ENCODE peak calls at places on chromosomes 2 and 18, in four cellular contexts. One of them, this sample, is unnamed.
A peak's percentile ranks its signal among the peaks of the same experiment; 100 is the strongest.

GRCh38 chr2:216989335-216990129 is 129.7 kb upstream of the TNP1 start:
- DNase-seq in ovary: no peak
- DNase-seq in HFFc6: peak; percentile 36
- DNase-seq in GM23338: no peak
- DNase-seq in this sample: no peak

GRCh38 chr2:28344756-28345291 is 47.8 kb upstream of the FOSL2 start:
- DNase-seq in ovary: peak; percentile 32
- DNase-seq in HFFc6: no peak
- DNase-seq in GM23338: no peak
- DNase-seq in this sample: peak; percentile 71

GRCh38 chr2:41580806-41581205 is 467.0 kb upstream of the PKDCC start:
- DNase-seq in ovary: no peak
- DNase-seq in HFFc6: no peak
- DNase-seq in GM23338: no peak
- DNase-seq in this sample: no peak

GRCh38 chr18:67132919-67133318 is 383.6 kb downstream of the DSEL start:
- DNase-seq in ovary: no peak
- DNase-seq in HFFc6: no peak
- DNase-seq in GM23338: no peak
- DNase-seq in this sample: no peak

GRCh38 chr2:235568431-235568830 is 74.6 kb downstream of the AGAP1 start:
- DNase-seq in ovary: no peak
- DNase-seq in HFFc6: no peak
- DNase-seq in GM23338: no peak
- DNase-seq in this sample: peak; percentile 24

GRCh38 chr2:197504512-197504911 is 4.3 kb downstream of the HSPE1 start:
- DNase-seq in ovary: no peak
- DNase-seq in HFFc6: no peak
- DNase-seq in GM23338: no peak
- DNase-seq in this sample: no peak

GRCh38 chr2:74436804-74437695 is 4.7 kb downstream of the RTKN start:
- DNase-seq in ovary: no peak
- DNase-seq in HFFc6: no peak
- DNase-seq in GM23338: peak; percentile 66
- DNase-seq in this sample: no peak

GRCh38 chr2:120442923-120443571 is 97.1 kb downstream of the INHBB start:
- DNase-seq in ovary: no peak
- DNase-seq in HFFc6: no peak
- DNase-seq in GM23338: peak; percentile 97
- DNase-seq in this sample: peak; percentile 89

GRCh38 chr2:66915237-66915636 is 480.3 kb downstream of the MEIS1 start:
- DNase-seq in ovary: no peak
- DNase-seq in HFFc6: peak; percentile 17
- DNase-seq in GM23338: no peak
- DNase-seq in this sample: no peak

GRCh38 chr2:3611136-3611535 is 16.2 kb downstream of the COLEC11 start:
- DNase-seq in ovary: no peak
- DNase-seq in HFFc6: no peak
- DNase-seq in GM23338: no peak
- DNase-seq in this sample: peak; percentile 59

DNA sequence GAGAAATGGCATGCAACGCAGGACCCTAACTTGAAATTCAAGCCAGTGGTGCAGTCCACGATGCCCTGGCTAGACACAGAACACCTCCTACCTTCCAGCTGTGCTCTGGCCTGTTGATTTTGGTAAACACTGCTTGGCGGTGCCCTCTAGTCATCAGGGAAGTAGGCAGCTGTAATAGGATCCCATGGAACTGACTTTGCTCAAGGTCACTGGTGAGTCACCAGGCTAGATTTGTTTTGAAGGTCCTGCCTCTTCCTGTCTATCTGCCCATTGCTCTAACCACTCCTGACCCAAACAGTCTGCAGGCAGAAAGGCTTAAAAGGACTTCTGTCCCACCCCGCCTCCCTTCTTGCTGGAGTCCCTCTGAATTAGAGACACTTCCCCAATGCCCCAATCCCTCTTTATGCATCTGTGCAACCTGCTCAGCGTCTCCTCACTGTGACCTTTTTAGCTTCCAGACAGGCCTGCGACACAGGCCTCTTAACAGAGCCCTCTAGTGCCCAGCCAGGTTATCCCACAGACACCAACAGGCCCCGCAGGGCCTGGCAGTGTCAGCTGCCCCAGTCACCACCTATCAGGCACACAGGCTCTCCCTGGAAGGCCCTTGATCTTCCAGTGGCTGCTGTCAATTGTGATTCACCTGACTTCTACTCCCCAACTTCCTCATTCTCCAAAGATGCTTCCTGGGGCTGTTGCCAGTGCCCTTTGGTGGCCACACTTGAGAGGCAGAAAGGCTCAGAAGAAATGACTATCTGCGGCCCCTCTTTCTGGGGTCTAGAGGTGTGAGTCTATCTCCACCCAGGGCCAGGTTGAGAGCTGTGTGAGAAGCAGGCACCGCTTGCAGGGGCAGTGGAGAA is 5.2 kb downstream of the TMEM127 start:
- DNase-seq in ovary: peak; percentile 63
- DNase-seq in HFFc6: peak; percentile 85
- DNase-seq in GM23338: peak; percentile 79
- DNase-seq in this sample: no peak
- TF ChIP-seq CTCF in ovary: peak; percentile 14
- TF ChIP-seq CTCF in HFFc6: peak; percentile 70
- TF ChIP-seq CTCF in GM23338: peak; percentile 53
- TF ChIP-seq CTCF in this sample: no peak

GRCh38 chr2:33268246-33268831 is 208.1 kb upstream of the RASGRP3 start:
- DNase-seq in ovary: no peak
- DNase-seq in HFFc6: no peak
- DNase-seq in GM23338: no peak
- DNase-seq in this sample: no peak

GRCh38 chr2:33265584-33266338 is 210.7 kb upstream of the RASGRP3 start:
- DNase-seq in ovary: no peak
- DNase-seq in HFFc6: no peak
- DNase-seq in GM23338: no peak
- DNase-seq in this sample: no peak

GRCh38 chr2:33266467-33266866 is 210.0 kb upstream of the RASGRP3 start:
- DNase-seq in ovary: no peak
- DNase-seq in HFFc6: no peak
- DNase-seq in GM23338: no peak
- DNase-seq in this sample: no peak

GRCh38 chr2:33267043-33267442 is 209.4 kb upstream of the RASGRP3 start:
- DNase-seq in ovary: no peak
- DNase-seq in HFFc6: no peak
- DNase-seq in GM23338: no peak
- DNase-seq in this sample: no peak

GRCh38 chr2:33267745-33268144 is 208.7 kb upstream of the RASGRP3 start:
- DNase-seq in ovary: no peak
- DNase-seq in HFFc6: peak; percentile 41
- DNase-seq in GM23338: no peak
- DNase-seq in this sample: no peak
- TF ChIP-seq CTCF in ovary: no peak
- TF ChIP-seq CTCF in HFFc6: no peak
- TF ChIP-seq CTCF in GM23338: no peak
- TF ChIP-seq CTCF in this sample: no peak

GRCh38 chr2:119011162-119011909 is 69.3 kb downstream of the MARCO start:
- DNase-seq in ovary: peak; percentile 49
- DNase-seq in HFFc6: no peak
- DNase-seq in GM23338: peak; percentile 88
- DNase-seq in this sample: peak; percentile 84
- TF ChIP-seq CTCF in ovary: peak; percentile 64
- TF ChIP-seq CTCF in HFFc6: peak; percentile 76
- TF ChIP-seq CTCF in GM23338: peak; percentile 48
- TF ChIP-seq CTCF in this sample: peak; percentile 70

GRCh38 chr2:191713837-191714236 is 35.9 kb downstream of the NABP1 start:
- DNase-seq in ovary: no peak
- DNase-seq in HFFc6: no peak
- DNase-seq in GM23338: peak; percentile 41
- DNase-seq in this sample: no peak
- TF ChIP-seq CTCF in ovary: no peak
- TF ChIP-seq CTCF in HFFc6: peak; percentile 44
- TF ChIP-seq CTCF in GM23338: peak; percentile 47
- TF ChIP-seq CTCF in this sample: no peak

GRCh38 chr2:1246239-1246638 is 167.0 kb upstream of the TPO start:
- DNase-seq in ovary: no peak
- DNase-seq in HFFc6: no peak
- DNase-seq in GM23338: peak; percentile 45
- DNase-seq in this sample: no peak
- TF ChIP-seq CTCF in ovary: no peak
- TF ChIP-seq CTCF in HFFc6: no peak
- TF ChIP-seq CTCF in GM23338: peak; percentile 51
- TF ChIP-seq CTCF in this sample: no peak

GRCh38 chr18:30999186-30999585 is 43.4 kb downstream of the DSC3 start:
- DNase-seq in ovary: no peak
- DNase-seq in HFFc6: no peak
- DNase-seq in GM23338: no peak
- DNase-seq in this sample: no peak
- TF ChIP-seq CTCF in ovary: no peak
- TF ChIP-seq CTCF in HFFc6: no peak
- TF ChIP-seq CTCF in GM23338: peak; percentile 49
- TF ChIP-seq CTCF in this sample: no peak

This sample was measured in kidney.